ENCODE peak calls at places on chromosomes 12 and 14, in nine cellular contexts. B, F, R, P, T, Y, O, M and I are unnamed samples.

GRCh38 chr12:98737327-98737722 is 92.2 kb downstream of the APAF1 start:
- DNase-seq in B (no peak), F (no peak), R (no peak), P (no peak), T (no peak), Y (no peak), O (no peak), M (no peak), I (no peak)

GRCh38 chr14:96090441-96091148 is 51.4 kb downstream of the C14orf132 start:
- DNase-seq in B (no peak), F (peak), R (peak), P (no peak), T (peak), Y (no peak), O (no peak), M (peak), I (peak)

GRCh38 chr12:88334271-88334670 is 192.2 kb downstream of the TMTC3 start:
- DNase-seq in B (no peak), F (peak), R (no peak), P (no peak), T (peak), Y (no peak), O (peak), M (peak), I (no peak)

GRCh38 chr12:109905301-109905700 is 5.2 kb downstream of the TCHP start:
- DNase-seq in B (no peak), F (no peak), R (no peak), P (no peak), T (no peak), Y (no peak), O (no peak), M (no peak), I (no peak)

GRCh38 chr14:34044373-34044637 is 93.4 kb upstream of the EGLN3 start:
- DNase-seq in B (no peak), F (no peak), R (no peak), P (no peak), T (no peak), Y (no peak), O (no peak), M (no peak), I (no peak)

GRCh38 chr12:47414511-47414910 is 291.3 kb downstream of the RPAP3 start:
- DNase-seq in B (no peak), F (no peak), R (no peak), P (no peak), T (no peak), Y (no peak), O (no peak), M (no peak), I (no peak)

GRCh38 chr12:113612076-113612728 is 140.5 kb upstream of the LHX5 start:
- DNase-seq in B (no peak), F (no peak), R (no peak), P (no peak), T (no peak), Y (no peak), O (no peak), M (no peak), I (peak)

GRCh38 chr12:67068204-67068731 is 200.9 kb upstream of the CAND1 start:
- DNase-seq in B (no peak), F (no peak), R (no peak), P (no peak), T (no peak), Y (peak), O (peak), M (no peak), I (no peak)

GRCh38 chr12:128914908-128915563 is 61.8 kb downstream of the GLT1D1 start:
- DNase-seq in B (no peak), F (no peak), R (no peak), P (no peak), T (no peak), Y (no peak), O (no peak), M (no peak), I (no peak)

GRCh38 chr12:9331218-9331626 is 123.0 kb upstream of the PZP start:
- DNase-seq in B (peak), F (no peak), R (peak), P (peak), T (peak), Y (peak), O (peak), M (peak), I (no peak)

GRCh38 chr12:109428038-109428629 is 49.0 kb downstream of the KCTD10 start:
- DNase-seq in B (peak), F (peak), R (peak), P (peak), T (peak), Y (peak), O (peak), M (peak), I (peak)

GRCh38 chr14:46405095-46405494 is 246.5 kb downstream of the RPL10L start:
- DNase-seq in B (no peak), F (no peak), R (no peak), P (no peak), T (no peak), Y (no peak), O (no peak), M (no peak), I (no peak)

GRCh38 chr12:48818831-48819590 is 715 bp downstream of the CACNB3 start:
- DNase-seq in B (no peak), F (no peak), R (no peak), P (peak), T (no peak), Y (no peak), O (peak), M (no peak), I (no peak)
- TF ChIP-seq CTCF in B (peak), F (no peak), R (no peak), P (peak), T (peak), Y (no peak), O (no peak), M (no peak), I (no peak)

GRCh38 chr14:104293851-104294627 is 155.7 kb downstream of the KIF26A start:
- DNase-seq in B (no peak), F (no peak), R (no peak), P (no peak), T (no peak), Y (no peak), O (peak), M (no peak), I (peak)
- TF ChIP-seq CTCF in B (no peak), F (no peak), R (no peak), P (no peak), T (no peak), Y (peak), O (no peak), M (no peak), I (no peak)

GRCh38 chr14:106044949-106045596 is 518.7 kb downstream of the TMEM121 start:
- DNase-seq in B (no peak), F (no peak), R (peak), P (peak), T (no peak), Y (no peak), O (no peak), M (no peak), I (no peak)
- TF ChIP-seq CTCF in B (no peak), F (no peak), R (peak), P (peak), T (no peak), Y (no peak), O (no peak), M (no peak), I (no peak)

DNA sequence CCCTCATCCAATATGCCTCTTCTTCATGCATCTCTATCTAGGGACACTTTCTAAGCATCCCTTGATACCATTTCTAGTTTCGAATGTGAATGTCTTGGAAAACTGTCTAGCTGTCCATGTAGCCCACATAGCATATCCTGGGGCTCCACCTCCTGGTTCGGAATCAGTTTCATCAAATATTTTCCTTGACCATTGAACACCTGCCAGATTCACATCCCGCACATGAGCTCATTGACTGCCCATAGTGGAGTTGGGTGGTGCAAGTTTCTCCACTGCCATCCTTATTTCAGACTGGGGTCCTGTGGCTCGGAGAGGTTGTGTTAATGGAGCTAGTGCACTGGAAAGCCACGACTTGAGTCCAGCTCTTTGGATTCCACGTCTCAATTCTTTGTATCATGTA is 58.6 kb upstream of the TMEM263 start:
- DNase-seq in B (no peak), F (no peak), R (no peak), P (no peak), T (no peak), Y (no peak), O (no peak), M (no peak), I (no peak)
- TF ChIP-seq CTCF in B (no peak), F (no peak), R (no peak), P (no peak), T (no peak), Y (no peak), O (no peak), M (no peak), I (no peak)